ENCODE peak calls at places on chromosomes 16 and 17, in six cellular contexts. T is uterus, S is endodermal cell, L is colonic mucosa, G is mucosa of descending colon, N is upper lobe of left lung. H is an unnamed sample. For H3K36me3, the result is how much of the 10 kb centered on the place peaks cover.

GRCh38 chr17:37791434-37791833 is 46.6 kb upstream of the HNF1B start:
- DNase-seq in T (no peak), S (peak), L (peak), G (no peak), N (no peak), H (peak)

GRCh38 chr17:82241183-82241925 is 12.5 kb downstream of the SLC16A3 start:
- DNase-seq in T (peak), S (no peak), L (peak), G (peak), N (peak), H (peak)

GRCh38 chr17:27478901-27479531 is 22.8 kb downstream of the KSR1 start:
- DNase-seq in T (no peak), S (no peak), L (no peak), G (no peak), N (no peak), H (peak)

GRCh38 chr17:78184868-78185267 is 2.0 kb downstream of the TK1 start:
- DNase-seq in T (no peak), S (no peak), L (no peak), G (no peak), N (no peak), H (peak)

GRCh38 chr16:8370374-8371015 is 219.8 kb downstream of the TMEM114 start:
- DNase-seq in T (no peak), S (no peak), L (peak), G (no peak), N (no peak), H (no peak)

GRCh38 chr17:17822189-17822978 is 14.4 kb downstream of the SREBF1 start:
- DNase-seq in T (peak), S (no peak), L (peak), G (no peak), N (no peak), H (peak)

GRCh38 chr16:69711115-69711740 is 15.1 kb downstream of the NQO1 start:
- DNase-seq in T (peak), S (no peak), L (peak), G (no peak), N (no peak), H (peak)

GRCh38 chr16:87420401-87421368 is 28.5 kb downstream of the MAP1LC3B start:
- DNase-seq in T (no peak), S (no peak), L (no peak), G (no peak), N (no peak), H (no peak)

GRCh38 chr16:67708368-67708771 is 10.7 kb downstream of the GFOD2 start:
- DNase-seq in T (no peak), S (no peak), L (no peak), G (no peak), N (no peak), H (peak)

GRCh38 chr17:28993013-28993600 is 12.7 kb downstream of the SEZ6 start:
- DNase-seq in T (no peak), S (no peak), L (no peak), G (peak), N (no peak), H (peak)

GRCh38 chr16:24568392-24568791 is 29.0 kb downstream of the RBBP6 start:
- DNase-seq in T (no peak), S (no peak), L (no peak), G (no peak), N (no peak), H (no peak)

GRCh38 chr16:73171901-73172619 is 124.1 kb upstream of the ZFHX3 start:
- DNase-seq in T (peak), S (peak), L (no peak), G (no peak), N (peak), H (no peak)

GRCh38 chr16:18834873-18835272 is 33.5 kb upstream of the ARL6IP1 start:
- DNase-seq in T (no peak), S (no peak), L (no peak), G (no peak), N (no peak), H (no peak)

GRCh38 chr17:78185981-78186688 is 717 bp downstream of the TK1 start:
- DNase-seq in T (no peak), S (peak), L (peak), G (peak), N (no peak), H (peak)

GRCh38 chr17:39665642-39666221 is 583 bp downstream of the TCAP start:
- DNase-seq in T (no peak), S (peak), L (no peak), G (peak), N (peak), H (peak)

GRCh38 chr17:58200024-58200633 is 7.6 kb downstream of the EPX start:
- DNase-seq in T (no peak), S (peak), L (peak), G (no peak), N (no peak), H (peak)

GRCh38 chr17:80625627-80626026 is 81.0 kb downstream of the RPTOR start:
- DNase-seq in T (no peak), S (peak), L (no peak), G (no peak), N (peak), H (no peak)

GRCh38 chr16:89491238-89491869 is 993 bp upstream of the ANKRD11 start:
- DNase-seq in T (no peak), S (peak), L (no peak), G (no peak), N (no peak), H (peak)

GRCh38 chr17:3888343-3889171 is 4.3 kb downstream of the CAMKK1 start:
- DNase-seq in T (peak), S (peak), L (peak), G (peak), N (peak), H (peak)

GRCh38 chr17:31525801-31526549 is 134.5 kb downstream of the RAB11FIP4 start:
- DNase-seq in T (no peak), S (peak), L (no peak), G (no peak), N (peak), H (peak)

GRCh38 chr17:67067571-67068517 is 23.5 kb downstream of the CACNG1 start:
- DNase-seq in T (no peak), S (no peak), L (no peak), G (no peak), N (no peak), H (no peak)

GRCh38 chr16:12829096-12829888 is 25.6 kb upstream of the CPPED1 start:
- DNase-seq in T (no peak), S (no peak), L (no peak), G (no peak), N (no peak), H (peak)

GRCh38 chr17:43367588-43368242 is 31.1 kb upstream of the ARL4D start:
- DNase-seq in T (no peak), S (peak), L (no peak), G (no peak), N (no peak), H (peak)
- TF ChIP-seq CTCF in T (no peak), S (no peak), L (no peak), G (no peak), N (no peak), H (no peak)

DNA sequence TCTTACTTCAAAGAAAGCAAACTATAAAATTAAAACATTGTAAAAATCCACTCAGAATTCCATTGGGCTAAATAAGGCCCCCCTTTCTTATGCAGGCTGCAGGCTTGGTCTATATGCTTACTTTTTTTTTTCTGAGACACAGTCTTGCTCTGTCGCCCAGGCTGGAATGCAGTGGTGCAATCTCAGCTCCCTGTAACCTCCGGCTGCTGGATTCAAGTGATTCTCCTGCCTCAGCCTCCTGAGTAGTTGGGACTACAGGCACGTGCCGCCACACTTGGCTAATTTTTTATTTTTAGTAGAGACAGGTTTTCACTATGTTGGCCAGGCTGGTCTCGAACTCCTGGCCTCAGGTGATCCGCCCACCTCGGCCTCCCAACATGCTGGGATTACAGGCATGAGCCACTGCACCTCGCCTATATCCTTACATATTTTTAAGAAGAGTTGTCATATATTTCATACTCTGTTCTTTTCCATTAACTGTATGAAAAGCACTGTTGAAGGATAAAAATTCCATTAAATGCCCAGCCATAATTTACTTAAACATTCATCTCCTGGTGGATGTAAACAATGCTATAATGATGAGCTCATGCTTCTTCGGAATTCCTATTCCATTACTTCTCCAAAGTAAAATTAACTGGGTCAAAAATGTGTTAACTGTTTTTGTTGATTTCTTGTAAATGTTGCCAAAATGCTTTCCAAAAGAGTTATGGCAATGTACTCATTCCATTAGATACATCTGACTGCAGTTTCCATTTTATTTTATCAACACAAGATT is 17.8 kb downstream of the SNN start:
- DNase-seq in T (no peak), S (no peak), L (no peak), G (no peak), N (no peak), H (no peak)
- H3K36me3 ChIP-seq in T (under half), S (half or more), L (under half), G (under half), N (half or more), H (half or more)

DNA sequence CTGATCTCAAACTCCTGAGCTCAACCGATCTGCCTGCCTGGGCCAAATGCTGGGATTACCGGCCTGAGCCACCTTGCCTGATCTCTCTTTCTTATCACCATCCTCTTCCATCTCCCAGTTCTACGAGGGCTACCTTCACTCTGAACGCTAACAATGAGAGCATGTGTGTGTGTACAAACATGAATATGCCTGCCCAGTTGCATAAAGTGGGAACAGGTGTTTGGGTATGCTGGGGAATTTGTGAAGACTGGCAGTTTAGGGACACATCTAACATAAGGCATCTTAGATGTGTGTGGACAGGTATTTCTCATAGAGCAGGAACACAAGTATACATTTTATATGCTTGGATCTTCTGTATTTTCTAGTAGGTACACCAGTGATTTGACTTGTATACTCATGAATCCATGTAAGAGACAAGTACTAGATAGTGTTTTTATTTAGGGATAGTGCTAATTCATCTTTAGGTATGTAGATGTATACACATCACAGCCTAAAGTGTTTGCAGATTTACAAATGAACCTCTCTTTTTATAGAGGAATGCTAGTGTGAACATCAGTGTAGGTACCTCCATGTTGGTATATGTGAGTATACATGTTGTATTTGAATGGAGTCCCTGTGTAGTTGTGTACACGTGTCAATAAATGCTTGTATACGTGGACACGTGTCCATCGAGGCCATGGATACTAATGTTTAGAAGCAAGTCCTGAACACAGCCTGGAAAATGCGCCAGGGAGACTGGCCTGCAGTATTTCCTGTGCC is 1.2 kb upstream of the DLX4 start:
- DNase-seq in T (no peak), S (no peak), L (no peak), G (no peak), N (no peak), H (peak)
- TF ChIP-seq CTCF in T (no peak), S (no peak), L (no peak), G (no peak), N (no peak), H (no peak)

GRCh38 chr17:63819585-63820537 is 7.4 kb upstream of the PSMC5 start:
- DNase-seq in T (no peak), S (peak), L (no peak), G (no peak), N (no peak), H (peak)

GRCh38 chr17:63823659-63824331 is 3.4 kb upstream of the PSMC5 start:
- DNase-seq in T (no peak), S (no peak), L (no peak), G (no peak), N (no peak), H (peak)

GRCh38 chr17:63822537-63822936 is 4.7 kb upstream of the PSMC5 start:
- DNase-seq in T (no peak), S (no peak), L (no peak), G (no peak), N (no peak), H (no peak)

GRCh38 chr17:63820963-63821561 is 6.2 kb upstream of the PSMC5 start:
- DNase-seq in T (no peak), S (no peak), L (no peak), G (no peak), N (no peak), H (no peak)

DNA sequence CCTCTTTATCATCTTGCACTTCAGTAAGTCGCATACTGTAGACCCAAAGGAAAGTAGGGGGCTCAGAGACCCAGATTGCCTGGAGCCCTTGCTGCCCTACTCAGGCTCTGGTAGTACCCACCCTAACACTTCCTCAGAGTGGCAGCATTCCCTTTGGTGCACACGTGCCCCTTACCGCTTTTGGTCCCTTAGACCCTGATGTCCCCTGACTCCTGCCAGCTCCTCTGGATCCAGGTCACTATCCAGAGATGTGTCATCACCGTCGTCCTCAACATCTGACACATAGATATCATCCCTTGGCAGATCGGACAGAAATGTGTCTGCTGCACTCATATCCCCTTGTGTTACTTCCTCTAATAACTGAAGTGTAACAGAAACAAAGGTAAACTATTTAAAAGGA is 5.4 kb upstream of the PSMC5 start:
- DNase-seq in T (no peak), S (no peak), L (no peak), G (no peak), N (no peak), H (no peak)
- H3K36me3 ChIP-seq in T (under half), S (half or more), L (under half), G (under half), N (half or more), H (half or more)

GRCh38 chr17:66040402-66040801 is 151.5 kb downstream of the CEP112 start:
- DNase-seq in T (no peak), S (peak), L (no peak), G (no peak), N (no peak), H (no peak)
- TF ChIP-seq CTCF in T (no peak), S (peak), L (no peak), G (no peak), N (no peak), H (peak)

GRCh38 chr17:77098884-77099545 is 41.8 kb upstream of the SEC14L1 start:
- DNase-seq in T (peak), S (no peak), L (peak), G (no peak), N (no peak), H (no peak)
- H3K36me3 ChIP-seq in T (under half), S (under half), L (under half), G (under half), N (under half), H (under half)

GRCh38 chr16:1278456-1278855 is 22.6 kb downstream of the TPSD1 start:
- DNase-seq in T (no peak), S (peak), L (no peak), G (peak), N (peak), H (peak)
- TF ChIP-seq CTCF in T (no peak), S (peak), L (no peak), G (no peak), N (no peak), H (no peak)

GRCh38 chr16:30980068-30980371 is 5.0 kb upstream of the HSD3B7 start:
- DNase-seq in T (no peak), S (no peak), L (no peak), G (no peak), N (no peak), H (no peak)
- H3K36me3 ChIP-seq in T (under half), S (half or more), L (under half), G (under half), N (half or more), H (under half)

GRCh38 chr16:58258326-58258725 is 36.5 kb downstream of the PRSS54 start:
- DNase-seq in T (no peak), S (no peak), L (no peak), G (no peak), N (no peak), H (no peak)

GRCh38 chr16:58249388-58249779 is 45.4 kb downstream of the PRSS54 start:
- DNase-seq in T (no peak), S (no peak), L (no peak), G (no peak), N (no peak), H (peak)

GRCh38 chr16:58256108-58256507 is 38.7 kb downstream of the PRSS54 start:
- DNase-seq in T (no peak), S (no peak), L (no peak), G (no peak), N (no peak), H (no peak)

GRCh38 chr16:58249780-58250478 is 44.9 kb downstream of the PRSS54 start:
- DNase-seq in T (peak), S (peak), L (peak), G (peak), N (peak), H (peak)

DNA sequence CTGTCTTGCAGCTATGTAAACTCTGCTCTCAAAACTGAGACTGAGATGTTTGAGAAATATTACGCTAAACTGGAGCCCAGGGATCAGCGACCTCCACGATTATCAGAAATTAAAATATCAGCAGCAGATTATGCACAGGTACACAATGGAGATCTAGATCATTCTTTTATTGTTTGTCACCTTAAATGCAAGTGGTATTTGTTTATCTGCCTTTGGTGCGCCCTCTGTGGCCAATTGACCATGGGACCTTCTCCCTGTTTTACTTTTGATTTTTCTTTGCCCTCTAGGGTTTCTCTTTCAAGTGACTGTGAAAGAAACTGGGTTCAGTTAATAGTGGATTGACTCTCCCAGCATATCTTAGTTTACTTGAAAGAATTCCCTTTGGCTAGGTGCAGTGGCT is 42.1 kb downstream of the PRSS54 start:
- DNase-seq in T (no peak), S (peak), L (no peak), G (no peak), N (no peak), H (no peak)
- TF ChIP-seq CTCF in T (no peak), S (peak), L (no peak), G (no peak), N (no peak), H (no peak)

H was measured in osteoblast.